ENCODE peak calls at places on chromosomes 4 and X, in four cellular contexts. One of them, this sample, is unnamed.

GRCh38 chr4:64713256-64713840 is 304.1 kb upstream of the TECRL start:
- DNase-seq in tibial nerve: no peak
- DNase-seq in RWPE1: peak
- DNase-seq in lower lobe of right lung: no peak
- DNase-seq in this sample: no peak

GRCh38 chrX:91331476-91331875 is 103.2 kb upstream of the PABPC5 start:
- DNase-seq in tibial nerve: no peak
- DNase-seq in RWPE1: no peak
- DNase-seq in lower lobe of right lung: no peak
- DNase-seq in this sample: no peak

GRCh38 chr4:169815606-169816005 is 57.9 kb upstream of the HPF1 start:
- DNase-seq in tibial nerve: no peak
- DNase-seq in RWPE1: peak
- DNase-seq in lower lobe of right lung: no peak
- DNase-seq in this sample: no peak

GRCh38 chr4:153151535-153152452 is 52.4 kb upstream of the TRIM2 start:
- DNase-seq in tibial nerve: no peak
- DNase-seq in RWPE1: no peak
- DNase-seq in lower lobe of right lung: peak
- DNase-seq in this sample: peak

GRCh38 chr4:61201562-61202099 is 1.5 kb downstream of the ADGRL3 start:
- DNase-seq in tibial nerve: no peak
- DNase-seq in RWPE1: peak
- DNase-seq in lower lobe of right lung: peak
- DNase-seq in this sample: peak

GRCh38 chr4:134905061-134905460 is 703.5 kb upstream of the PABPC4L start:
- DNase-seq in tibial nerve: no peak
- DNase-seq in RWPE1: no peak
- DNase-seq in lower lobe of right lung: no peak
- DNase-seq in this sample: no peak

GRCh38 chrX:74535633-74536141 is 78.7 kb downstream of the RLIM start:
- DNase-seq in tibial nerve: peak
- DNase-seq in RWPE1: peak
- DNase-seq in lower lobe of right lung: peak
- DNase-seq in this sample: peak

GRCh38 chrX:44844204-44844603 is 383 bp downstream of the DUSP21 start:
- DNase-seq in tibial nerve: no peak
- DNase-seq in RWPE1: no peak
- DNase-seq in lower lobe of right lung: no peak
- DNase-seq in this sample: no peak

GRCh38 chr4:43816107-43816506 is 632.5 kb downstream of the KCTD8 start:
- DNase-seq in tibial nerve: no peak
- DNase-seq in RWPE1: no peak
- DNase-seq in lower lobe of right lung: no peak
- DNase-seq in this sample: no peak

GRCh38 chr4:185227131-185227551 is 17.7 kb downstream of the SNX25 start:
- DNase-seq in tibial nerve: no peak
- DNase-seq in RWPE1: no peak
- DNase-seq in lower lobe of right lung: no peak
- DNase-seq in this sample: no peak

GRCh38 chr4:187387709-187388108 is 607.9 kb upstream of the ZFP42 start:
- DNase-seq in tibial nerve: no peak
- DNase-seq in RWPE1: no peak
- DNase-seq in lower lobe of right lung: no peak
- DNase-seq in this sample: no peak

GRCh38 chrX:19839770-19840254 is 47.6 kb downstream of the SH3KBP1 start:
- DNase-seq in tibial nerve: no peak
- DNase-seq in RWPE1: peak
- DNase-seq in lower lobe of right lung: no peak
- DNase-seq in this sample: no peak

GRCh38 chr4:37903901-37904300 is 13.0 kb downstream of the TBC1D1 start:
- DNase-seq in tibial nerve: no peak
- DNase-seq in RWPE1: no peak
- DNase-seq in lower lobe of right lung: no peak
- DNase-seq in this sample: no peak

DNA sequence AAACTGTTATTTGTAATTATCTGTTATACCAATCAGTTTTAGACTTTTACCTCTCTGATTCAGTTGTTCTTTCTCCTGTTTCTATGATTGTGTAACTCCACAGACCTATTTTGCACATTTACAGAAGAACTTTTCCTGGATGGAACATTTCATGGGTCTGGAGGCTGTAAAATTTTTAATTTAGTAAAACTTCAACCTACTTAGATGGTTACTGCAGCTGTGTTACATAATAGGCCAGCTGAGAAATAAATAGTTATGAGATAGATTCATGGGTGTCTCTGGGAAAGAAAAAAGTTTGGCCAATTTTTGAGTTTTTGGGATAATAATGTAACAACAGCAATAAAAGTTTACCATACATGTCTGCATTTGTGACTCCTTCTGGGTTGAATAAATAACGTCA is 253.5 kb downstream of the ARHGAP24 start:
- DNase-seq in tibial nerve: no peak
- DNase-seq in RWPE1: no peak
- DNase-seq in lower lobe of right lung: no peak
- DNase-seq in this sample: no peak
- H3K27ac ChIP-seq in tibial nerve: no peak
- H3K27ac ChIP-seq in RWPE1: no peak
- H3K27ac ChIP-seq in lower lobe of right lung: no peak
- H3K27ac ChIP-seq in this sample: no peak

GRCh38 chrX:151393514-151393913 is 3.5 kb upstream of the VMA21 start:
- DNase-seq in tibial nerve: no peak
- DNase-seq in RWPE1: no peak
- DNase-seq in lower lobe of right lung: no peak
- DNase-seq in this sample: no peak

GRCh38 chrX:151396827-151397740 is at the start of gene VMA21:
- DNase-seq in tibial nerve: peak
- DNase-seq in RWPE1: peak
- DNase-seq in lower lobe of right lung: peak
- DNase-seq in this sample: peak

GRCh38 chrX:151398346-151398745 is 1.3 kb downstream of the VMA21 start:
- DNase-seq in tibial nerve: no peak
- DNase-seq in RWPE1: no peak
- DNase-seq in lower lobe of right lung: no peak
- DNase-seq in this sample: no peak

GRCh38 chrX:151397741-151398070 is 700 bp downstream of the VMA21 start:
- DNase-seq in tibial nerve: no peak
- DNase-seq in RWPE1: no peak
- DNase-seq in lower lobe of right lung: no peak
- DNase-seq in this sample: no peak

DNA sequence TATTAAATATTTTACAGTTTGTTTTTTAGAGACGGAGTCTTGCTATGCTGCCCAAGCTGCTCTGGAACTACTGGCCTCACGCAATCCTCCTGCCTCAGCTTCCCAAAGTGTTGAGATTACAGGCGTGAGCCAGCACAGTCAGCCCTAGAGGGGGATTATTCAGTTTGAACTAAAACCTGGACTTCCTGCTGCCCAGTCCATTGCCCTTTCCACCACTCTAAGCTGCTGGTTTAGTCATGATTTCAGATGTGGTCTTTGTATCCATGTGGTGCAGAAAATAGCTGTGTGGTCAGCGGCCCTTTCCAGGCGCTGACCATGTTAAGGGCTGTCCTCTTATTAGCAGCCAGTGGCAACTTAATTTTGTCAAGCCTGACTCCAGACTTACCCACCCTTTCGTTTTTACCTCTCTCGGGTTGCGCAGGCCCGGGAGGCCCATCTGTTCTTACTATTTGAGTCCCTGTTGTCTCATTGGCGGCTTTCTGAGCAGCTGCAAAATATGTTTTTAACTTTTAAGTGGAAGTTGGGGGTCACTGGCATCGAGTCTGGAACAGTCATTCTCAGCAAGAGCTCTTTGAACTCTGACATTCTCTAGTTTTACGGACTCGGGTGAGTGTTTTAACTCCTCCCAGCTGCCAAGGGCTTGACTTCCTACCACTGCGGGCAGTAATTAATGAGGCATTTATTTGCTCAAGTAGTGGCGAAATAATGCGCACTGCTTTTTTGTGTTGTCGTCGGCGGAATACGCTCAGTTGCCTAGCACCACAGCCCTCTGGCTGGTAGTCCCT is 772 bp upstream of the VMA21 start:
- DNase-seq in tibial nerve: no peak
- DNase-seq in RWPE1: peak
- DNase-seq in lower lobe of right lung: peak
- DNase-seq in this sample: no peak
- H3K27ac ChIP-seq in tibial nerve: peak
- H3K27ac ChIP-seq in RWPE1: peak
- H3K27ac ChIP-seq in lower lobe of right lung: peak
- H3K27ac ChIP-seq in this sample: peak

GRCh38 chr4:140755811-140756291 is 334 bp downstream of the TBC1D9 start:
- DNase-seq in tibial nerve: no peak
- DNase-seq in RWPE1: peak
- DNase-seq in lower lobe of right lung: peak
- DNase-seq in this sample: peak

GRCh38 chr4:140754918-140755810 is 1.0 kb downstream of the TBC1D9 start:
- DNase-seq in tibial nerve: no peak
- DNase-seq in RWPE1: no peak
- DNase-seq in lower lobe of right lung: no peak
- DNase-seq in this sample: no peak

GRCh38 chr4:140756292-140757219 is at the start of gene TBC1D9:
- DNase-seq in tibial nerve: peak
- DNase-seq in RWPE1: peak
- DNase-seq in lower lobe of right lung: peak
- DNase-seq in this sample: peak

GRCh38 chr4:140752669-140753068 is 3.5 kb downstream of the TBC1D9 start:
- DNase-seq in tibial nerve: no peak
- DNase-seq in RWPE1: no peak
- DNase-seq in lower lobe of right lung: no peak
- DNase-seq in this sample: no peak

GRCh38 chr4:140757220-140757607 is 1.0 kb upstream of the TBC1D9 start:
- DNase-seq in tibial nerve: no peak
- DNase-seq in RWPE1: no peak
- DNase-seq in lower lobe of right lung: no peak
- DNase-seq in this sample: no peak
- H3K27ac ChIP-seq in tibial nerve: peak
- H3K27ac ChIP-seq in RWPE1: peak
- H3K27ac ChIP-seq in lower lobe of right lung: peak
- H3K27ac ChIP-seq in this sample: no peak

GRCh38 chr4:86558799-86559198 is 35.3 kb upstream of the PTPN13 start:
- DNase-seq in tibial nerve: no peak
- DNase-seq in RWPE1: peak
- DNase-seq in lower lobe of right lung: no peak
- DNase-seq in this sample: no peak

GRCh38 chr4:86560447-86560846 is 33.7 kb upstream of the PTPN13 start:
- DNase-seq in tibial nerve: no peak
- DNase-seq in RWPE1: no peak
- DNase-seq in lower lobe of right lung: no peak
- DNase-seq in this sample: no peak

GRCh38 chr4:86569103-86569870 is 24.8 kb upstream of the PTPN13 start:
- DNase-seq in tibial nerve: no peak
- DNase-seq in RWPE1: no peak
- DNase-seq in lower lobe of right lung: no peak
- DNase-seq in this sample: no peak

GRCh38 chr4:86565641-86566040 is 28.5 kb upstream of the PTPN13 start:
- DNase-seq in tibial nerve: no peak
- DNase-seq in RWPE1: no peak
- DNase-seq in lower lobe of right lung: no peak
- DNase-seq in this sample: no peak

DNA sequence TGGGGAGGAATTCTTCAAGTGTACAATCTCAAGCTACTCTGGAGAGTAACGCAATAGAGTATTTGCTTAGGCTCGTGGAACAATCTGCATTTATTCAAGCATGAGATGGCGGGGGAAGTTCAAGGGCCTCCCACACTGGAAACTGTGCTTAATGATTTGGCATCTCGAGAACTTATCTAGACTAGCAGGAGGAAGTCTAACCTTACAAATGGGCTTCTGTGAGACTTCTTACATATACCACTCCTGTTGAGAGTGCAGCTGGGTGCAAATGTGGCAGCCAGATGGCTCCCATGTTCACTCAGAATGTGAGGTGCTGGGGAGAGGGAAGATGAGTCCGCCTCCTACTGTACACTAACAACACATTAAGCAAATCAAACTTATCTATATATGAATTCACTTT is 29.3 kb upstream of the PTPN13 start:
- DNase-seq in tibial nerve: no peak
- DNase-seq in RWPE1: no peak
- DNase-seq in lower lobe of right lung: no peak
- DNase-seq in this sample: no peak
- H3K27ac ChIP-seq in tibial nerve: no peak
- H3K27ac ChIP-seq in RWPE1: no peak
- H3K27ac ChIP-seq in lower lobe of right lung: no peak
- H3K27ac ChIP-seq in this sample: no peak

GRCh38 chrX:131985526-131986049 is 37.5 kb upstream of the STK26 start:
- DNase-seq in tibial nerve: no peak
- DNase-seq in RWPE1: no peak
- DNase-seq in lower lobe of right lung: no peak
- DNase-seq in this sample: no peak

GRCh38 chrX:131988236-131988635 is 34.9 kb upstream of the STK26 start:
- DNase-seq in tibial nerve: no peak
- DNase-seq in RWPE1: no peak
- DNase-seq in lower lobe of right lung: no peak
- DNase-seq in this sample: no peak

GRCh38 chrX:131987252-131987651 is 35.9 kb upstream of the STK26 start:
- DNase-seq in tibial nerve: no peak
- DNase-seq in RWPE1: no peak
- DNase-seq in lower lobe of right lung: no peak
- DNase-seq in this sample: no peak
- H3K27ac ChIP-seq in tibial nerve: no peak
- H3K27ac ChIP-seq in RWPE1: no peak
- H3K27ac ChIP-seq in lower lobe of right lung: no peak
- H3K27ac ChIP-seq in this sample: no peak

GRCh38 chr4:20532096-20532495 is 168.2 kb upstream of the PACRGL start:
- DNase-seq in tibial nerve: no peak
- DNase-seq in RWPE1: no peak
- DNase-seq in lower lobe of right lung: no peak
- DNase-seq in this sample: no peak
- H3K27ac ChIP-seq in tibial nerve: no peak
- H3K27ac ChIP-seq in RWPE1: no peak
- H3K27ac ChIP-seq in lower lobe of right lung: no peak
- H3K27ac ChIP-seq in this sample: no peak

GRCh38 chrX:84188320-84188834 is 378 bp upstream of the RPS6KA6 start:
- DNase-seq in tibial nerve: no peak
- DNase-seq in RWPE1: no peak
- DNase-seq in lower lobe of right lung: peak
- DNase-seq in this sample: peak
- H3K27ac ChIP-seq in tibial nerve: no peak
- H3K27ac ChIP-seq in RWPE1: no peak
- H3K27ac ChIP-seq in lower lobe of right lung: no peak
- H3K27ac ChIP-seq in this sample: no peak

GRCh38 chr4:139844057-139844456 is 178.4 kb downstream of the MGST2 start:
- DNase-seq in tibial nerve: no peak
- DNase-seq in RWPE1: no peak
- DNase-seq in lower lobe of right lung: no peak
- DNase-seq in this sample: no peak
- H3K27ac ChIP-seq in tibial nerve: no peak
- H3K27ac ChIP-seq in RWPE1: no peak
- H3K27ac ChIP-seq in lower lobe of right lung: no peak
- H3K27ac ChIP-seq in this sample: no peak

GRCh38 chr4:57074753-57075152 is 35.4 kb downstream of the IGFBP7 start:
- DNase-seq in tibial nerve: no peak
- DNase-seq in RWPE1: peak
- DNase-seq in lower lobe of right lung: no peak
- DNase-seq in this sample: no peak

GRCh38 chr4:57076646-57077045 is 33.5 kb downstream of the IGFBP7 start:
- DNase-seq in tibial nerve: no peak
- DNase-seq in RWPE1: no peak
- DNase-seq in lower lobe of right lung: no peak
- DNase-seq in this sample: no peak

GRCh38 chr4:57078685-57079521 is 31.3 kb downstream of the IGFBP7 start:
- DNase-seq in tibial nerve: no peak
- DNase-seq in RWPE1: peak
- DNase-seq in lower lobe of right lung: peak
- DNase-seq in this sample: no peak

GRCh38 chr4:57075353-57075752 is 34.8 kb downstream of the IGFBP7 start:
- DNase-seq in tibial nerve: no peak
- DNase-seq in RWPE1: no peak
- DNase-seq in lower lobe of right lung: no peak
- DNase-seq in this sample: no peak

GRCh38 chr4:57077550-57078311 is 32.5 kb downstream of the IGFBP7 start:
- DNase-seq in tibial nerve: no peak
- DNase-seq in RWPE1: peak
- DNase-seq in lower lobe of right lung: no peak
- DNase-seq in this sample: no peak
- H3K27ac ChIP-seq in tibial nerve: no peak
- H3K27ac ChIP-seq in RWPE1: peak
- H3K27ac ChIP-seq in lower lobe of right lung: no peak
- H3K27ac ChIP-seq in this sample: peak

This sample was measured in aorta.